ENCODE peak calls at places on chromosomes 1 and 21, in seven cellular contexts. Y, S, Q, F, N, A and T are unnamed samples.

GRCh38 chr1:172487550-172487949 is 43.7 kb upstream of the PIGC start:
- DNase-seq in A (no peak), Q (no peak), N (no peak), F (no peak), S (no peak), Y (no peak), T (no peak)

GRCh38 chr1:34681481-34682451 is 73.1 kb upstream of the GJB5 start:
- DNase-seq in S (no peak), N (no peak), Y (no peak), A (no peak), F (peak), Q (peak), T (peak)

GRCh38 chr1:125087691-125088090 is 3902.9 kb downstream of the SRGAP2C start:
- DNase-seq in Y (no peak), F (no peak), Q (no peak), S (no peak), A (no peak), N (no peak), T (no peak)

GRCh38 chr21:45138199-45139002 is 64.0 kb downstream of the ADARB1 start:
- DNase-seq in Y (no peak), S (peak), Q (peak), F (peak), N (peak), A (no peak), T (peak)

GRCh38 chr1:239812580-239812979 is 279.1 kb upstream of the FMN2 start:
- DNase-seq in Q (no peak), S (no peak), N (no peak), F (no peak), Y (no peak), A (no peak), T (no peak)

GRCh38 chr1:187516874-187517273 is 688.1 kb downstream of the PLA2G4A start:
- DNase-seq in Y (no peak), F (no peak), N (no peak), Q (no peak), S (no peak), A (no peak), T (no peak)

GRCh38 chr1:41643422-41643821 is 158.9 kb upstream of the EDN2 start:
- DNase-seq in S (no peak), Q (no peak), A (no peak), Y (no peak), F (no peak), N (no peak), T (no peak)

GRCh38 chr1:51690285-51690961 is 73.5 kb downstream of the OSBPL9 start:
- DNase-seq in Y (peak), Q (no peak), F (no peak), S (no peak), A (no peak), N (peak), T (no peak)

GRCh38 chr1:6157528-6158174 is 22.5 kb downstream of the CHD5 start:
- DNase-seq in Y (peak), F (no peak), Q (no peak), S (no peak), N (peak), A (no peak), T (no peak)

GRCh38 chr1:20648438-20648837 is 12.7 kb downstream of the DDOST start:
- DNase-seq in N (no peak), Q (no peak), A (no peak), Y (no peak), S (no peak), F (no peak), T (no peak)

GRCh38 chr1:10170362-10170665 is 40.1 kb upstream of the KIF1B start:
- DNase-seq in N (peak), S (no peak), A (no peak), F (no peak), Y (no peak), Q (no peak), T (no peak)

GRCh38 chr1:182392045-182393028 is 747 bp upstream of the GLUL start:
- DNase-seq in F (no peak), Y (no peak), Q (no peak), A (no peak), S (peak), N (no peak), T (no peak)

GRCh38 chr1:1204998-1205768 is 1.2 kb downstream of the TNFRSF18 start:
- DNase-seq in Q (peak), N (no peak), F (no peak), S (peak), Y (no peak), A (no peak), T (no peak)

GRCh38 chr21:17901458-17902092 is 82.4 kb upstream of the C21orf91 start:
- DNase-seq in F (no peak), A (no peak), Y (no peak), Q (no peak), N (no peak), S (no peak), T (no peak)

GRCh38 chr1:168408531-168409242 is 128.0 kb downstream of the TBX19 start:
- DNase-seq in Q (no peak), S (no peak), N (peak), A (no peak), Y (peak), F (no peak), T (no peak)

GRCh38 chr1:30787856-30788495 is 30.4 kb upstream of the LAPTM5 start:
- DNase-seq in N (no peak), Q (no peak), Y (no peak), A (no peak), F (no peak), S (no peak), T (no peak)

GRCh38 chr1:23456226-23456625 is 27.8 kb downstream of the ASAP3 start:
- DNase-seq in F (no peak), N (peak), A (no peak), Q (no peak), S (no peak), Y (no peak), T (no peak)

GRCh38 chr1:196732526-196732925 is 42.1 kb upstream of the CFHR3 start:
- DNase-seq in A (no peak), Y (no peak), S (no peak), F (no peak), Q (no peak), N (no peak), T (peak)

GRCh38 chr1:183896466-183897026 is 91.6 kb downstream of the RGL1 start:
- DNase-seq in Q (no peak), N (peak), S (no peak), Y (no peak), F (no peak), A (no peak), T (no peak)

GRCh38 chr1:92085727-92086126 is 5.6 kb downstream of the BTBD8 start:
- DNase-seq in F (no peak), A (no peak), Q (no peak), S (no peak), N (no peak), Y (no peak), T (no peak)

GRCh38 chr1:17205652-17206051 is 724 bp downstream of the PADI1 start:
- DNase-seq in Y (no peak), N (no peak), S (no peak), F (no peak), Q (no peak), A (no peak), T (no peak)

GRCh38 chr1:207028884-207029283 is 3.7 kb downstream of the C1orf116 start:
- DNase-seq in Q (no peak), A (no peak), N (no peak), Y (no peak), S (no peak), F (no peak), T (no peak)

GRCh38 chr1:162822391-162823200 is 32.1 kb downstream of the HSD17B7 start:
- DNase-seq in N (no peak), S (no peak), Y (no peak), A (peak), F (peak), Q (peak), T (peak)

GRCh38 chr21:25966308-25966707 is 204.3 kb downstream of the APP start:
- DNase-seq in A (no peak), F (no peak), N (no peak), S (no peak), Q (no peak), Y (no peak), T (no peak)

GRCh38 chr1:161730050-161730564 is 8.8 kb downstream of the FCRLB start:
- DNase-seq in Y (peak), N (no peak), A (no peak), S (no peak), F (no peak), Q (no peak), T (no peak)

GRCh38 chr1:25109527-25109926 is 122.8 kb downstream of the SYF2 start:
- DNase-seq in Y (no peak), S (no peak), A (no peak), F (no peak), Q (no peak), N (no peak), T (no peak)

GRCh38 chr1:87897486-87897885 is 568.8 kb downstream of the LMO4 start:
- DNase-seq in N (no peak), Y (no peak), F (no peak), S (no peak), Q (no peak), A (no peak), T (no peak)